ENCODE peak calls at places on chromosomes 7 and 10, in eight cellular contexts. One of them, this sample, is unnamed.

GRCh38 chr10:57960406-57960805 is 307.3 kb downstream of the IPMK start:
- DNase-seq in AG04449: no peak
- DNase-seq in fibroblast of pulmonary artery: no peak
- DNase-seq in fibroblast of the aortic adventitia: no peak
- DNase-seq in heart left ventricle: no peak
- DNase-seq in tibial artery: no peak
- DNase-seq in epithelial cell of esophagus: no peak
- DNase-seq in bronchial epithelial cell: no peak
- DNase-seq in this sample: no peak

GRCh38 chr10:33477291-33478088 is 143.0 kb upstream of the NRP1 start:
- DNase-seq in fibroblast of pulmonary artery: no peak
- DNase-seq in bronchial epithelial cell: no peak
- DNase-seq in fibroblast of the aortic adventitia: no peak
- DNase-seq in heart left ventricle: no peak
- DNase-seq in AG04449: no peak
- DNase-seq in epithelial cell of esophagus: no peak
- DNase-seq in tibial artery: no peak
- DNase-seq in this sample: no peak

GRCh38 chr7:139845443-139845805 is 16.4 kb downstream of the TBXAS1 start:
- DNase-seq in fibroblast of the aortic adventitia: no peak
- DNase-seq in epithelial cell of esophagus: peak; percentile 86
- DNase-seq in tibial artery: no peak
- DNase-seq in fibroblast of pulmonary artery: no peak
- DNase-seq in bronchial epithelial cell: peak; percentile 62
- DNase-seq in heart left ventricle: no peak
- DNase-seq in AG04449: no peak
- DNase-seq in this sample: no peak

GRCh38 chr7:92963599-92963998 is 127.2 kb upstream of the CDK6 start:
- DNase-seq in AG04449: no peak
- DNase-seq in tibial artery: no peak
- DNase-seq in heart left ventricle: no peak
- DNase-seq in fibroblast of pulmonary artery: no peak
- DNase-seq in fibroblast of the aortic adventitia: no peak
- DNase-seq in bronchial epithelial cell: no peak
- DNase-seq in epithelial cell of esophagus: no peak
- DNase-seq in this sample: no peak

GRCh38 chr7:25851332-25852248 is 300.4 kb upstream of the NFE2L3 start:
- DNase-seq in heart left ventricle: peak; percentile 80
- DNase-seq in fibroblast of pulmonary artery: peak; percentile 79
- DNase-seq in epithelial cell of esophagus: peak; percentile 83
- DNase-seq in tibial artery: peak; percentile 90
- DNase-seq in fibroblast of the aortic adventitia: peak; percentile 85
- DNase-seq in bronchial epithelial cell: peak; percentile 63
- DNase-seq in AG04449: no peak
- DNase-seq in this sample: peak; percentile 67

GRCh38 chr7:35691827-35692307 is 3.1 kb downstream of the HERPUD2 start:
- DNase-seq in heart left ventricle: peak; percentile 21
- DNase-seq in epithelial cell of esophagus: no peak
- DNase-seq in fibroblast of the aortic adventitia: no peak
- DNase-seq in fibroblast of pulmonary artery: no peak
- DNase-seq in bronchial epithelial cell: no peak
- DNase-seq in AG04449: no peak
- DNase-seq in tibial artery: no peak
- DNase-seq in this sample: no peak

GRCh38 chr10:98425511-98426352 is 10.8 kb upstream of the PYROXD2 start:
- DNase-seq in fibroblast of the aortic adventitia: peak; percentile 35
- DNase-seq in bronchial epithelial cell: peak; percentile 34
- DNase-seq in tibial artery: no peak
- DNase-seq in epithelial cell of esophagus: peak; percentile 59
- DNase-seq in fibroblast of pulmonary artery: peak; percentile 54
- DNase-seq in AG04449: no peak
- DNase-seq in heart left ventricle: no peak
- DNase-seq in this sample: no peak

GRCh38 chr10:692682-693351 is 3.3 kb upstream of the DIP2C start:
- DNase-seq in bronchial epithelial cell: no peak
- DNase-seq in epithelial cell of esophagus: no peak
- DNase-seq in tibial artery: no peak
- DNase-seq in fibroblast of pulmonary artery: no peak
- DNase-seq in heart left ventricle: no peak
- DNase-seq in AG04449: no peak
- DNase-seq in fibroblast of the aortic adventitia: no peak
- DNase-seq in this sample: no peak

GRCh38 chr10:104894711-104895110 is 253.6 kb downstream of the SORCS3 start:
- DNase-seq in AG04449: no peak
- DNase-seq in epithelial cell of esophagus: no peak
- DNase-seq in fibroblast of pulmonary artery: no peak
- DNase-seq in heart left ventricle: no peak
- DNase-seq in bronchial epithelial cell: no peak
- DNase-seq in fibroblast of the aortic adventitia: no peak
- DNase-seq in tibial artery: no peak
- DNase-seq in this sample: no peak

GRCh38 chr7:94530114-94530513 is 20.5 kb downstream of the CASD1 start:
- DNase-seq in fibroblast of pulmonary artery: no peak
- DNase-seq in epithelial cell of esophagus: no peak
- DNase-seq in bronchial epithelial cell: no peak
- DNase-seq in AG04449: no peak
- DNase-seq in fibroblast of the aortic adventitia: no peak
- DNase-seq in heart left ventricle: no peak
- DNase-seq in tibial artery: no peak
- DNase-seq in this sample: no peak

GRCh38 chr10:17787087-17787942 is 21.8 kb upstream of the MRC1 start:
- DNase-seq in epithelial cell of esophagus: peak; percentile 95
- DNase-seq in fibroblast of pulmonary artery: peak; percentile 88
- DNase-seq in bronchial epithelial cell: peak; percentile 98
- DNase-seq in AG04449: peak; percentile 91
- DNase-seq in tibial artery: no peak
- DNase-seq in fibroblast of the aortic adventitia: peak; percentile 96
- DNase-seq in heart left ventricle: no peak
- DNase-seq in this sample: peak; percentile 96

GRCh38 chr10:29635711-29636144 is 957 bp upstream of the SVIL start:
- DNase-seq in heart left ventricle: no peak
- DNase-seq in AG04449: no peak
- DNase-seq in fibroblast of pulmonary artery: peak; percentile 48
- DNase-seq in fibroblast of the aortic adventitia: peak; percentile 26
- DNase-seq in bronchial epithelial cell: no peak
- DNase-seq in tibial artery: no peak
- DNase-seq in epithelial cell of esophagus: no peak
- DNase-seq in this sample: no peak

GRCh38 chr10:107579970-107580369 is 415.5 kb upstream of the SORCS1 start:
- DNase-seq in AG04449: no peak
- DNase-seq in heart left ventricle: no peak
- DNase-seq in epithelial cell of esophagus: no peak
- DNase-seq in fibroblast of the aortic adventitia: no peak
- DNase-seq in tibial artery: no peak
- DNase-seq in fibroblast of pulmonary artery: peak; percentile 10
- DNase-seq in bronchial epithelial cell: no peak
- DNase-seq in this sample: no peak

GRCh38 chr10:77163670-77164348 is 473.8 kb downstream of the KCNMA1 start:
- DNase-seq in fibroblast of pulmonary artery: peak; percentile 95
- DNase-seq in heart left ventricle: no peak
- DNase-seq in bronchial epithelial cell: peak; percentile 100
- DNase-seq in epithelial cell of esophagus: peak; percentile 100
- DNase-seq in fibroblast of the aortic adventitia: peak; percentile 96
- DNase-seq in tibial artery: peak; percentile 62
- DNase-seq in AG04449: peak; percentile 90
- DNase-seq in this sample: peak; percentile 74

GRCh38 chr7:7274782-7275181 is 92.4 kb downstream of the C1GALT1 start:
- DNase-seq in heart left ventricle: no peak
- DNase-seq in fibroblast of the aortic adventitia: peak; percentile 57
- DNase-seq in AG04449: no peak
- DNase-seq in tibial artery: no peak
- DNase-seq in bronchial epithelial cell: peak; percentile 30
- DNase-seq in epithelial cell of esophagus: peak; percentile 36
- DNase-seq in fibroblast of pulmonary artery: no peak
- DNase-seq in this sample: no peak

GRCh38 chr10:75283150-75284096 is 47.7 kb upstream of the COMTD1 start:
- DNase-seq in AG04449: peak; percentile 63
- DNase-seq in fibroblast of the aortic adventitia: peak; percentile 74
- DNase-seq in bronchial epithelial cell: no peak
- DNase-seq in tibial artery: no peak
- DNase-seq in heart left ventricle: peak; percentile 29
- DNase-seq in epithelial cell of esophagus: peak; percentile 24
- DNase-seq in fibroblast of pulmonary artery: peak; percentile 48
- DNase-seq in this sample: peak; percentile 56
- H3K4me3 ChIP-seq in AG04449: peak overlapping the region; percentile 35
- H3K4me3 ChIP-seq in fibroblast of the aortic adventitia: no peak overlapping the region
- H3K4me3 ChIP-seq in bronchial epithelial cell: no peak overlapping the region
- H3K4me3 ChIP-seq in tibial artery: peak overlapping the region; percentile 14
- H3K4me3 ChIP-seq in heart left ventricle: no peak overlapping the region
- H3K4me3 ChIP-seq in epithelial cell of esophagus: no peak overlapping the region
- H3K4me3 ChIP-seq in fibroblast of pulmonary artery: no peak overlapping the region
- H3K4me3 ChIP-seq in this sample: no peak overlapping the region

DNA sequence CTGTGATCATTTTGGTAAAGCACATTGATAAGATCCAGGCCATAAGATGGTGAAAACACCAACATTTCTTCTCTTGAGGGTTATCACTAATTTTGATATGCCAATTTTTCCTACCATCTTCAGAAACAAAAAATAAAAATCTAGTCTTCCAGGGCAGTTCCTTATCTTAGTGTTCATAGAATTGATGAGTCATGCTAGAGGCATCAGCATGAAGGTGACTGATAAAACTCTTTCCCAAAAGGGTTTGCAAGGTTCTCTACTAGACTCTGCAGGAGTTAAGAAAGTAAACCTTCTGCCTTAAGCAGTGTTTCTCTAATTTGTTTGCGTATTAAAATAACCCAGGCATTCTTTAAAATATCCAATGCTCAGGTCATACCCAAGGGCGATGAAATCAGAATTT is 483.1 kb upstream of the CNTNAP2 start:
- DNase-seq in fibroblast of pulmonary artery: no peak
- DNase-seq in bronchial epithelial cell: peak; percentile 2
- DNase-seq in AG04449: no peak
- DNase-seq in heart left ventricle: no peak
- DNase-seq in epithelial cell of esophagus: peak; percentile 3
- DNase-seq in tibial artery: no peak
- DNase-seq in fibroblast of the aortic adventitia: no peak
- DNase-seq in this sample: no peak
- TF ChIP-seq CTCF in fibroblast of pulmonary artery: no peak
- TF ChIP-seq CTCF in bronchial epithelial cell: no peak
- TF ChIP-seq CTCF in AG04449: no peak
- TF ChIP-seq CTCF in heart left ventricle: no peak
- TF ChIP-seq CTCF in epithelial cell of esophagus: no peak
- TF ChIP-seq CTCF in tibial artery: no peak
- TF ChIP-seq CTCF in fibroblast of the aortic adventitia: no peak
- TF ChIP-seq CTCF in this sample: no peak

GRCh38 chr7:98627062-98627790 is 10.1 kb downstream of the NPTX2 start:
- DNase-seq in heart left ventricle: no peak
- DNase-seq in bronchial epithelial cell: no peak
- DNase-seq in fibroblast of pulmonary artery: no peak
- DNase-seq in AG04449: no peak
- DNase-seq in tibial artery: no peak
- DNase-seq in epithelial cell of esophagus: no peak
- DNase-seq in fibroblast of the aortic adventitia: no peak
- DNase-seq in this sample: no peak

GRCh38 chr7:98626393-98627061 is 9.4 kb downstream of the NPTX2 start:
- DNase-seq in tibial artery: no peak
- DNase-seq in fibroblast of the aortic adventitia: no peak
- DNase-seq in epithelial cell of esophagus: no peak
- DNase-seq in fibroblast of pulmonary artery: no peak
- DNase-seq in heart left ventricle: no peak
- DNase-seq in bronchial epithelial cell: no peak
- DNase-seq in AG04449: no peak
- DNase-seq in this sample: no peak

GRCh38 chr7:98622926-98623325 is 5.8 kb downstream of the NPTX2 start:
- DNase-seq in bronchial epithelial cell: no peak
- DNase-seq in tibial artery: no peak
- DNase-seq in epithelial cell of esophagus: no peak
- DNase-seq in fibroblast of the aortic adventitia: no peak
- DNase-seq in AG04449: no peak
- DNase-seq in fibroblast of pulmonary artery: no peak
- DNase-seq in heart left ventricle: no peak
- DNase-seq in this sample: no peak

GRCh38 chr7:98621573-98622482 is 4.7 kb downstream of the NPTX2 start:
- DNase-seq in tibial artery: no peak
- DNase-seq in fibroblast of pulmonary artery: no peak
- DNase-seq in AG04449: no peak
- DNase-seq in heart left ventricle: no peak
- DNase-seq in epithelial cell of esophagus: no peak
- DNase-seq in fibroblast of the aortic adventitia: no peak
- DNase-seq in bronchial epithelial cell: no peak
- DNase-seq in this sample: no peak

DNA sequence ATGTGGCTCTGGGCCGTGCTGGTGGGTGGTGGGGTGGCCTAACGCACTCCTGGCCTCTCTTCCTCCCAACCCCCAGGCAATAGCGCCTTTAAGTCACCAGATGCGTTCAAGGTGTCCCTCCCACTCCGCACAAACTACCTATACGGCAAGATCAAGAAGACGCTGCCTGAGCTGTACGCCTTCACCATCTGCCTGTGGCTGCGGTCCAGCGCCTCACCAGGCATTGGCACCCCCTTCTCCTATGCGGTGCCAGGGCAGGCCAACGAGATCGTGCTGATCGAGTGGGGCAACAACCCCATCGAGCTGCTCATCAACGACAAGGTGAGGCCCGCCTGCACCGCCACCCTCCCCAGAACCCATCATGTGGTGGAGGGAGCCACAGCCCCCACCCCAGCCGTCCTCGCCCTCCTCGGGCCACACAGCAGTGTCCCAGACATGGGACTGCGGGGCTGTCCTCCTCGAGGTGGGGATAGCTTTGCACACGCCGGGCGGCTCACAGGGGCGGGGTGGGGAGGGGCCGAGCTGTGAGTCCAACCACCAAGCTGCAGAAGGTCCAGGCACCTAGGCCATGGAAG is 7.8 kb downstream of the NPTX2 start:
- DNase-seq in bronchial epithelial cell: no peak
- DNase-seq in epithelial cell of esophagus: no peak
- DNase-seq in AG04449: no peak
- DNase-seq in fibroblast of pulmonary artery: no peak
- DNase-seq in heart left ventricle: no peak
- DNase-seq in fibroblast of the aortic adventitia: no peak
- DNase-seq in tibial artery: no peak
- DNase-seq in this sample: no peak
- H3K4me3 ChIP-seq in bronchial epithelial cell: no peak overlapping the region
- H3K4me3 ChIP-seq in epithelial cell of esophagus: no peak overlapping the region
- H3K4me3 ChIP-seq in AG04449: no peak overlapping the region
- H3K4me3 ChIP-seq in fibroblast of pulmonary artery: no peak overlapping the region
- H3K4me3 ChIP-seq in heart left ventricle: no peak overlapping the region
- H3K4me3 ChIP-seq in fibroblast of the aortic adventitia: no peak overlapping the region
- H3K4me3 ChIP-seq in tibial artery: no peak overlapping the region
- H3K4me3 ChIP-seq in this sample: no peak overlapping the region

DNA sequence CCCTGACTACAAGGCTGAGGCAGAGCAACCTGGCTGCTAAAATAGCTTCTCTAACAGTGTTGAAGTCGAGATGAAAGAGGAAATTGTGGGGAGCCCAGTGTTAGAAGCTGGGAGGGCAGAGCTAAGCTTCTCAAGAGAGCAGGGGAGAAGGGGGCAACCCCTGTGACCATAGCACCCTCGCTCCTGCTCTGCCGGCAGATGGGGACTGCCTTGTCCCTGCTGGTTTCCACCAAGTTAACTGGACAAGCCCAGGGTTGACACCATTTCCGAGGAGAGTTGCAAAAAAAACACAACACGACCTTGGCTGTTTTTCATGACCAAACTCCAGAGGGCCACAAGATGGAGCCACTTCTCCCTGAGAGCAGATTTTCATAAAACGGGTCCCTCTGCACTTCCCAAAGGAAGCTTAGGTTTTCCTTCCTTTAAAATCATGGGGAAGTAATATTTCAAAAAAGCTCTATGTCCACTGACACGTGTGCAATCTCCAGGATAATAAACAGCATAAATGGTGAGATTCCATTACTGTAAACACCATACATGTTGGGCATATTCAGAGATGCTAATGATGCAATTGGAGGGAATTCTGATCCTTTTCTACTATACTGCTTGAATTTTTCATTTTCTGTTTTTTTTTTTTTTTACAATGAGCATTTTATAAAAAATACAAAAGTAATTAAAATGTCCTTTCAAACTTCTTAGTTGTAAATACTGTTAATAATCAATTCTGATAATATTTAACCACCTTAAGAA is 140.4 kb downstream of the PIP4K2A start:
- DNase-seq in fibroblast of pulmonary artery: peak; percentile 59
- DNase-seq in fibroblast of the aortic adventitia: peak; percentile 61
- DNase-seq in bronchial epithelial cell: peak; percentile 11
- DNase-seq in tibial artery: no peak
- DNase-seq in heart left ventricle: peak; percentile 24
- DNase-seq in epithelial cell of esophagus: no peak
- DNase-seq in AG04449: no peak
- DNase-seq in this sample: no peak
- TF ChIP-seq CTCF in fibroblast of pulmonary artery: peak; percentile 61
- TF ChIP-seq CTCF in fibroblast of the aortic adventitia: peak; percentile 58
- TF ChIP-seq CTCF in bronchial epithelial cell: peak; percentile 35
- TF ChIP-seq CTCF in tibial artery: peak; percentile 34
- TF ChIP-seq CTCF in heart left ventricle: peak; percentile 68
- TF ChIP-seq CTCF in epithelial cell of esophagus: peak; percentile 45
- TF ChIP-seq CTCF in AG04449: peak; percentile 42
- TF ChIP-seq CTCF in this sample: peak; percentile 50